ENCODE peak calls at places on chromosomes 2 and 18, in four cellular contexts. A is K562, Q is fibroblast of lung, L is mucosa of descending colon. R is an unnamed sample.

GRCh38 chr18:76445741-76446232 is 49.3 kb downstream of the ZNF516 start:
- DNase-seq in Q (no peak), L (no peak), A (no peak), R (no peak)

GRCh38 chr2:181790716-181791649 is 100.5 kb upstream of the ITPRID2 start:
- DNase-seq in Q (peak), A (no peak), L (peak), R (peak)

GRCh38 chr2:223688094-223688835 is 86.1 kb upstream of the SCG2 start:
- DNase-seq in A (no peak), L (no peak), Q (no peak), R (no peak)

GRCh38 chr18:39624934-39625333 is 2059.3 kb upstream of the CELF4 start:
- DNase-seq in L (no peak), A (no peak), Q (peak), R (no peak)

GRCh38 chr2:223076573-223076972 is 24.6 kb downstream of the KCNE4 start:
- DNase-seq in A (no peak), Q (no peak), L (no peak), R (no peak)

GRCh38 chr18:65938592-65939372 is 188.0 kb downstream of the CDH7 start:
- DNase-seq in A (no peak), Q (peak), L (no peak), R (peak)

GRCh38 chr2:142603761-142604160 is 273.7 kb upstream of the KYNU start:
- DNase-seq in L (no peak), Q (peak), A (no peak), R (no peak)

GRCh38 chr2:105888625-105889024 is 143.9 kb downstream of the NCK2 start:
- DNase-seq in L (no peak), Q (no peak), A (no peak), R (peak)

GRCh38 chr2:236867441-236868260 is 218.0 kb upstream of the COPS8 start:
- DNase-seq in Q (no peak), L (no peak), A (no peak), R (no peak)

GRCh38 chr2:74201596-74201995 is 3.2 kb downstream of the MTHFD2 start:
- DNase-seq in A (no peak), Q (peak), L (no peak), R (no peak)

GRCh38 chr2:161384864-161385263 is 31.2 kb upstream of the TBR1 start:
- DNase-seq in Q (no peak), A (no peak), L (no peak), R (peak)

GRCh38 chr2:217573565-217573964 is 429.2 kb downstream of the TNS1 start:
- DNase-seq in Q (peak), A (no peak), L (no peak), R (no peak)

GRCh38 chr2:199818001-199818400 is 33.0 kb downstream of the FTCDNL1 start:
- DNase-seq in Q (no peak), L (no peak), A (no peak), R (no peak)
- H3K4me3 ChIP-seq in Q (no peak), L (no peak), A (no peak), R (no peak)

DNA sequence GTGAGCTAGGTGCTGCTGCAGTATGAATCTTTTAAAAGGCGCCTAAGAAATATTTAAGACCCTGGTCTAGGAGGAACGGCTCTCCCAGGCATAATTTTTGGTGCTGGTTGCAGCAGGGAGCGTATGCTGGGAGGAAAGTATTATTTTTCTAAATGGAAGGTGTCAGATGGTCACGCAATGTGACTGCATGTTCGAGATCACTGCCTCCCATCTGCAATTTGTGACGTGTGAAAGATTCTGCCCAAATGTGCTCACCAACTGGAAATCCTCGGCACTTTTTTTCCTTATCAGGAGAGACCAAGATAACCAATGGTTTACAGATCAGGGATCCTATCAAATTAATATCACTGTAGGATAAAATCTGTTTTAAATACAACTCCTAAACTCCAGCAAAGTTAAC is 95.6 kb upstream of the KLHL14 start:
- DNase-seq in A (no peak), L (no peak), Q (no peak), R (no peak)
- H3K4me3 ChIP-seq in A (no peak), L (no peak), Q (no peak), R (no peak)

GRCh38 chr2:88599527-88599926 is 27.7 kb downstream of the EIF2AK3 start:
- DNase-seq in L (no peak), Q (no peak), A (peak), R (no peak)
- H3K4me3 ChIP-seq in L (no peak), Q (no peak), A (no peak), R (no peak)

GRCh38 chr2:11161747-11162146 is 6.5 kb downstream of the SLC66A3 start:
- DNase-seq in A (no peak), Q (no peak), L (no peak), R (no peak)

GRCh38 chr2:11159574-11160170 is 4.4 kb downstream of the SLC66A3 start:
- DNase-seq in L (no peak), Q (no peak), A (no peak), R (no peak)

GRCh38 chr2:11160731-11161455 is 5.6 kb downstream of the SLC66A3 start:
- DNase-seq in L (no peak), A (no peak), Q (no peak), R (no peak)

GRCh38 chr2:11158916-11159573 is 3.8 kb downstream of the SLC66A3 start:
- DNase-seq in L (no peak), Q (no peak), A (no peak), R (no peak)

GRCh38 chr2:11160256-11160655 is 5.0 kb downstream of the SLC66A3 start:
- DNase-seq in Q (no peak), L (no peak), A (no peak), R (no peak)
- H3K4me3 ChIP-seq in Q (no peak), L (no peak), A (no peak), R (no peak)

R was measured in Jurkat, Clone E6-1.